ENCODE peak calls at places on chromosomes 3 and 15, in six cellular contexts. One of them, this sample, is unnamed. For H3K9me3, the result is how much of the 10 kb centered on the place peaks cover.

GRCh38 chr3:136545664-136546266 is 206.4 kb downstream of the STAG1 start:
- DNase-seq in PC-3: peak
- DNase-seq in hepatocyte: peak
- DNase-seq in uterus: no peak
- DNase-seq in right atrium auricular region: no peak
- DNase-seq in psoas muscle: no peak
- DNase-seq in this sample: no peak

GRCh38 chr3:72582211-72582878 is 265.9 kb downstream of the SHQ1 start:
- DNase-seq in uterus: no peak
- DNase-seq in right atrium auricular region: no peak
- DNase-seq in hepatocyte: no peak
- DNase-seq in PC-3: no peak
- DNase-seq in psoas muscle: no peak
- DNase-seq in this sample: no peak

GRCh38 chr15:72861511-72861910 is 78.0 kb upstream of the ADPGK start:
- DNase-seq in psoas muscle: no peak
- DNase-seq in PC-3: no peak
- DNase-seq in right atrium auricular region: no peak
- DNase-seq in uterus: no peak
- DNase-seq in hepatocyte: no peak
- DNase-seq in this sample: no peak

GRCh38 chr15:29278436-29279099 is 8.9 kb upstream of the NSMCE3 start:
- DNase-seq in psoas muscle: no peak
- DNase-seq in right atrium auricular region: no peak
- DNase-seq in hepatocyte: peak
- DNase-seq in uterus: no peak
- DNase-seq in PC-3: peak
- DNase-seq in this sample: no peak

GRCh38 chr15:58472821-58473581 is 41.2 kb downstream of the LIPC start:
- DNase-seq in psoas muscle: no peak
- DNase-seq in hepatocyte: no peak
- DNase-seq in uterus: no peak
- DNase-seq in right atrium auricular region: no peak
- DNase-seq in PC-3: peak
- DNase-seq in this sample: no peak

GRCh38 chr3:152556731-152557254 is 278.1 kb upstream of the P2RY1 start:
- DNase-seq in hepatocyte: peak
- DNase-seq in psoas muscle: no peak
- DNase-seq in right atrium auricular region: no peak
- DNase-seq in PC-3: peak
- DNase-seq in uterus: no peak
- DNase-seq in this sample: peak

GRCh38 chr3:128482857-128483656 is 9.9 kb downstream of the GATA2 start:
- DNase-seq in PC-3: peak
- DNase-seq in right atrium auricular region: no peak
- DNase-seq in hepatocyte: peak
- DNase-seq in psoas muscle: peak
- DNase-seq in uterus: peak
- DNase-seq in this sample: no peak

GRCh38 chr3:8712871-8713360 is 20.7 kb upstream of the CAV3 start:
- DNase-seq in uterus: no peak
- DNase-seq in hepatocyte: no peak
- DNase-seq in PC-3: no peak
- DNase-seq in psoas muscle: no peak
- DNase-seq in right atrium auricular region: no peak
- DNase-seq in this sample: no peak

GRCh38 chr15:98823012-98823458 is 174.7 kb downstream of the IGF1R start:
- DNase-seq in uterus: no peak
- DNase-seq in PC-3: peak
- DNase-seq in hepatocyte: peak
- DNase-seq in right atrium auricular region: no peak
- DNase-seq in psoas muscle: no peak
- DNase-seq in this sample: no peak
- H3K9me3 ChIP-seq in uterus: under half
- H3K9me3 ChIP-seq in PC-3: under half
- H3K9me3 ChIP-seq in hepatocyte: under half
- H3K9me3 ChIP-seq in right atrium auricular region: under half
- H3K9me3 ChIP-seq in psoas muscle: under half
- H3K9me3 ChIP-seq in this sample: under half

DNA sequence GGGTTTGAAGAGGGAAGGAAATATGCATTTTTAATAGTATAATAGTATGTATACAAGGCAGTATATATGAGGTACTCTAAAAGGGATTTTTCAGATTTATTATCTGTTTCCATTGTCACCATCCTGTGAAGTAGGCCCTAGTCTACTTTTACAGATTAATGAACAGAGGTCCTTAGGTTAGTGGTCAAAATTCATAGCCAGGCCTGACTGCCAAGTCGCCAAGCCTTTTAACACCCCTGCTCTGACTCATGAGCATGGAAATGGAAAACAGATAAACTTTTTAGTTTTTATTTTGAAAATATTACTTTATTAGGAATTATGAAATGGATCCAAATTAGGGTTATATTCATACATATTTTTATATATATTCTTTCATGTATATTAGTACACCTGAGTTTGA is 146.9 kb downstream of the BBX start:
- DNase-seq in PC-3: no peak
- DNase-seq in right atrium auricular region: no peak
- DNase-seq in hepatocyte: no peak
- DNase-seq in psoas muscle: no peak
- DNase-seq in uterus: no peak
- DNase-seq in this sample: no peak
- H3K9me3 ChIP-seq in PC-3: under half
- H3K9me3 ChIP-seq in right atrium auricular region: under half
- H3K9me3 ChIP-seq in hepatocyte: under half
- H3K9me3 ChIP-seq in psoas muscle: under half
- H3K9me3 ChIP-seq in uterus: under half
- H3K9me3 ChIP-seq in this sample: under half

GRCh38 chr3:175679582-175679981 is 820.4 kb downstream of the NAALADL2 start:
- DNase-seq in uterus: no peak
- DNase-seq in psoas muscle: no peak
- DNase-seq in hepatocyte: no peak
- DNase-seq in PC-3: no peak
- DNase-seq in right atrium auricular region: no peak
- DNase-seq in this sample: no peak
- H3K9me3 ChIP-seq in uterus: under half
- H3K9me3 ChIP-seq in psoas muscle: under half
- H3K9me3 ChIP-seq in hepatocyte: under half
- H3K9me3 ChIP-seq in PC-3: under half
- H3K9me3 ChIP-seq in right atrium auricular region: under half
- H3K9me3 ChIP-seq in this sample: under half

GRCh38 chr15:101228313-101228712 is 23.5 kb downstream of the CHSY1 start:
- DNase-seq in PC-3: no peak
- DNase-seq in psoas muscle: no peak
- DNase-seq in hepatocyte: no peak
- DNase-seq in uterus: no peak
- DNase-seq in right atrium auricular region: no peak
- DNase-seq in this sample: no peak
- H3K9me3 ChIP-seq in PC-3: under half
- H3K9me3 ChIP-seq in psoas muscle: under half
- H3K9me3 ChIP-seq in hepatocyte: under half
- H3K9me3 ChIP-seq in uterus: under half
- H3K9me3 ChIP-seq in right atrium auricular region: under half
- H3K9me3 ChIP-seq in this sample: under half

GRCh38 chr15:25062551-25063430 is 108.0 kb downstream of the SNRPN start:
- DNase-seq in psoas muscle: no peak
- DNase-seq in hepatocyte: no peak
- DNase-seq in right atrium auricular region: no peak
- DNase-seq in PC-3: no peak
- DNase-seq in uterus: no peak
- DNase-seq in this sample: peak

GRCh38 chr15:25060472-25060803 is 105.7 kb downstream of the SNRPN start:
- DNase-seq in right atrium auricular region: no peak
- DNase-seq in hepatocyte: no peak
- DNase-seq in uterus: peak
- DNase-seq in psoas muscle: no peak
- DNase-seq in PC-3: no peak
- DNase-seq in this sample: peak

GRCh38 chr15:25059698-25060471 is 105.1 kb downstream of the SNRPN start:
- DNase-seq in right atrium auricular region: no peak
- DNase-seq in uterus: peak
- DNase-seq in PC-3: no peak
- DNase-seq in psoas muscle: no peak
- DNase-seq in hepatocyte: no peak
- DNase-seq in this sample: peak

GRCh38 chr15:25060996-25061620 is 106.3 kb downstream of the SNRPN start:
- DNase-seq in psoas muscle: no peak
- DNase-seq in PC-3: no peak
- DNase-seq in right atrium auricular region: no peak
- DNase-seq in hepatocyte: no peak
- DNase-seq in uterus: peak
- DNase-seq in this sample: peak

GRCh38 chr15:25061808-25062550 is 107.2 kb downstream of the SNRPN start:
- DNase-seq in hepatocyte: no peak
- DNase-seq in right atrium auricular region: no peak
- DNase-seq in psoas muscle: no peak
- DNase-seq in PC-3: no peak
- DNase-seq in uterus: peak
- DNase-seq in this sample: peak
- H3K9me3 ChIP-seq in hepatocyte: half or more
- H3K9me3 ChIP-seq in right atrium auricular region: half or more
- H3K9me3 ChIP-seq in psoas muscle: half or more
- H3K9me3 ChIP-seq in PC-3: half or more
- H3K9me3 ChIP-seq in uterus: under half
- H3K9me3 ChIP-seq in this sample: under half

GRCh38 chr15:22240403-22240802 is 160.1 kb downstream of the OR4M2 start:
- DNase-seq in hepatocyte: no peak
- DNase-seq in uterus: no peak
- DNase-seq in right atrium auricular region: no peak
- DNase-seq in PC-3: no peak
- DNase-seq in psoas muscle: no peak
- DNase-seq in this sample: no peak

GRCh38 chr15:22241451-22241850 is 161.1 kb downstream of the OR4M2 start:
- DNase-seq in psoas muscle: no peak
- DNase-seq in PC-3: no peak
- DNase-seq in uterus: no peak
- DNase-seq in hepatocyte: no peak
- DNase-seq in right atrium auricular region: no peak
- DNase-seq in this sample: no peak

GRCh38 chr15:22240951-22241350 is 160.6 kb downstream of the OR4M2 start:
- DNase-seq in PC-3: no peak
- DNase-seq in right atrium auricular region: no peak
- DNase-seq in psoas muscle: no peak
- DNase-seq in hepatocyte: no peak
- DNase-seq in uterus: no peak
- DNase-seq in this sample: no peak

GRCh38 chr15:22239806-22240180 is 159.5 kb downstream of the OR4M2 start:
- DNase-seq in PC-3: no peak
- DNase-seq in hepatocyte: no peak
- DNase-seq in psoas muscle: no peak
- DNase-seq in uterus: no peak
- DNase-seq in right atrium auricular region: no peak
- DNase-seq in this sample: no peak

GRCh38 chr15:22243440-22244130 is 163.3 kb downstream of the OR4M2 start:
- DNase-seq in right atrium auricular region: no peak
- DNase-seq in PC-3: no peak
- DNase-seq in psoas muscle: no peak
- DNase-seq in uterus: no peak
- DNase-seq in hepatocyte: no peak
- DNase-seq in this sample: no peak
- H3K9me3 ChIP-seq in right atrium auricular region: under half
- H3K9me3 ChIP-seq in PC-3: under half
- H3K9me3 ChIP-seq in psoas muscle: under half
- H3K9me3 ChIP-seq in uterus: under half
- H3K9me3 ChIP-seq in hepatocyte: under half
- H3K9me3 ChIP-seq in this sample: under half

DNA sequence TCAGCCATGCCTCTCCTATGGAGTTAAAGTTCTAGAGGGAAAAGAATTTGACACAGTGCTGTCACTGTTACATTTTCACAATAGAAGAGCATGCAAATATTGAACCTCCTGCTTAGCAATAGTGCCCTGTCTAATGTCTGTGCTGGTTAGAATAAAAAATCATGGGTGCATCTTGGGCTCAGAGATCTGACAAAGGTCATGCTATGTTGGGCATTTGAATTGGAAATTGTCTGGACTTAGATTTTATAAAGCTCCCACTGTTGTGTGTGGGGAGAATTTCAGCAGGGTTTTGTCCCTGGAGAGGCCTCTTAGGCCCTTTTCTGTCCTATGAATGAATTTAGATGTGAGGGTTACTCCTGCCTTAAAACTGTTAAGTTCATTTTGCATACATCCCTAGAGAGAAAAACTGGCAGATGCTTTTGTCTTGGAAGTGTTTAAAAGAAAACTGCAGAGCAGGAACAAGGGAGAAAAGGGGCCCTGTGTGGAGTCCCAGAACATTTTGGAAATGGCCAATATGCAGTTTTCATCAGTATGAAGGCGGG is 20.5 kb downstream of the CDIN1 start:
- DNase-seq in right atrium auricular region: no peak
- DNase-seq in hepatocyte: no peak
- DNase-seq in uterus: no peak
- DNase-seq in psoas muscle: no peak
- DNase-seq in PC-3: no peak
- DNase-seq in this sample: no peak
- H3K9me3 ChIP-seq in right atrium auricular region: under half
- H3K9me3 ChIP-seq in hepatocyte: under half
- H3K9me3 ChIP-seq in uterus: under half
- H3K9me3 ChIP-seq in psoas muscle: under half
- H3K9me3 ChIP-seq in PC-3: under half
- H3K9me3 ChIP-seq in this sample: under half

DNA sequence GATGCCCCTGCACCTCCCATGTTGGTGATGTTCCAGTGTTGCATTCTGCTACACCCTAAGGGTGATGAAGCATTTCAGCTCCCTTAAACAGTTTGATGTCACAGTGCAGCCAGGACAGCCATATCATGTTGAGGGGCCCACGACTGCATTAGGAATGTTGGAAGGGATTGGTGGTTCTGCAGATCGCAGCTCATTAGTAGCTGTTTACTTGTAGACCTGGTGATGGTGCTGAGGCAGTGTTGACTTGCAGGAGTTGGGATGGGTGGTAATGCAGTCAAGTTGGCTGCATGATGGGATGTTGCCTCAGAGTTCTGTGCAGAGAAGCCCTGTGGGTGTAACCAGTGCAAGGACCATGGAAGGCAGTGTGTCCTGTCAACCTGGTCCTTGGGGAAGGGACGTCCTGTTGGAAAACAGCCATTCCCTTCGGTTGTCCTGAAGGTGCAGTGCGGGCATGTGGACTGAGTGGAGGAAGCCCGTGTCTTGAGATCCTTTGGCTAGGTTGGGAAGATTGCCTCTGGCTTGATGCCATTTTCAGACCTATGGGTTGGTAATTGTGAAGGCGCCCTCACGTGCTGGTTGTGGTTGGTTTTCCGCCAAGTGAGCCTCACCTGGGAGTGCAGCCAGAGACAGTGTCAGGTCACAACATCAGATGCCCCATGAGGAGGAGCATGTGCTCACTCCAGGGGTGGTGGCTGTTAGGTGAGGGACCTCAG is 100.7 kb downstream of the SNRPN start:
- DNase-seq in uterus: peak
- DNase-seq in right atrium auricular region: peak
- DNase-seq in psoas muscle: no peak
- DNase-seq in PC-3: no peak
- DNase-seq in hepatocyte: no peak
- DNase-seq in this sample: no peak
- H3K9me3 ChIP-seq in uterus: under half
- H3K9me3 ChIP-seq in right atrium auricular region: half or more
- H3K9me3 ChIP-seq in psoas muscle: half or more
- H3K9me3 ChIP-seq in PC-3: half or more
- H3K9me3 ChIP-seq in hepatocyte: half or more
- H3K9me3 ChIP-seq in this sample: half or more

This sample was measured in gastrocnemius medialis.